ENCODE peak calls at places on chromosomes 6 and 20, in ten cellular contexts. One of them, this sample, is unnamed.
A peak's percentile ranks its signal among the peaks of the same experiment; 100 is the strongest.

GRCh38 chr6:38378801-38379200 is 260.9 kb downstream of the BTBD9 start:
- ATAC-seq in lower lobe of right lung: no peak
- ATAC-seq in IMR-90: no peak
- ATAC-seq in A549: peak; percentile 72
- ATAC-seq in heart left ventricle: no peak
- ATAC-seq in CD8-positive, alpha-beta T cell: no peak
- ATAC-seq in Panc1: no peak
- ATAC-seq in right lobe of liver: no peak
- ATAC-seq in body of pancreas: no peak
- ATAC-seq in HCT116: no peak
- ATAC-seq in this sample: no peak

GRCh38 chr6:79065232-79065631 is 12.8 kb downstream of the PHIP start:
- ATAC-seq in lower lobe of right lung: no peak
- ATAC-seq in IMR-90: no peak
- ATAC-seq in A549: no peak
- ATAC-seq in heart left ventricle: no peak
- ATAC-seq in CD8-positive, alpha-beta T cell: no peak
- ATAC-seq in Panc1: no peak
- ATAC-seq in right lobe of liver: no peak
- ATAC-seq in body of pancreas: no peak
- ATAC-seq in HCT116: no peak
- ATAC-seq in this sample: no peak

GRCh38 chr6:122869437-122870024 is 80.5 kb downstream of the SMPDL3A start:
- ATAC-seq in lower lobe of right lung: peak; percentile 61
- ATAC-seq in IMR-90: peak; percentile 84
- ATAC-seq in A549: peak; percentile 91
- ATAC-seq in heart left ventricle: peak; percentile 61
- ATAC-seq in CD8-positive, alpha-beta T cell: no peak
- ATAC-seq in Panc1: peak; percentile 95
- ATAC-seq in right lobe of liver: peak; percentile 98
- ATAC-seq in body of pancreas: peak; percentile 93
- ATAC-seq in HCT116: peak; percentile 94
- ATAC-seq in this sample: peak; percentile 36

GRCh38 chr6:31581511-31582229 is 554 bp downstream of the LTB start:
- ATAC-seq in lower lobe of right lung: peak; percentile 5
- ATAC-seq in IMR-90: peak; percentile 35
- ATAC-seq in A549: peak; percentile 46
- ATAC-seq in heart left ventricle: peak; percentile 24
- ATAC-seq in CD8-positive, alpha-beta T cell: no peak
- ATAC-seq in Panc1: peak; percentile 4
- ATAC-seq in right lobe of liver: peak; percentile 43
- ATAC-seq in body of pancreas: peak; percentile 5
- ATAC-seq in HCT116: no peak
- ATAC-seq in this sample: no peak

GRCh38 chr6:15663057-15663638 is 320 bp upstream of the DTNBP1 start:
- ATAC-seq in lower lobe of right lung: no peak
- ATAC-seq in IMR-90: no peak
- ATAC-seq in A549: no peak
- ATAC-seq in heart left ventricle: no peak
- ATAC-seq in CD8-positive, alpha-beta T cell: no peak
- ATAC-seq in Panc1: no peak
- ATAC-seq in right lobe of liver: no peak
- ATAC-seq in body of pancreas: no peak
- ATAC-seq in HCT116: peak; percentile 89
- ATAC-seq in this sample: no peak

GRCh38 chr6:8170245-8170644 is 67.9 kb upstream of the EEF1E1 start:
- ATAC-seq in lower lobe of right lung: no peak
- ATAC-seq in IMR-90: no peak
- ATAC-seq in A549: peak; percentile 58
- ATAC-seq in heart left ventricle: no peak
- ATAC-seq in CD8-positive, alpha-beta T cell: no peak
- ATAC-seq in Panc1: no peak
- ATAC-seq in right lobe of liver: no peak
- ATAC-seq in body of pancreas: no peak
- ATAC-seq in HCT116: peak; percentile 70
- ATAC-seq in this sample: no peak

GRCh38 chr6:102417368-102417767 is 1023.9 kb downstream of the GRIK2 start:
- ATAC-seq in lower lobe of right lung: no peak
- ATAC-seq in IMR-90: no peak
- ATAC-seq in A549: no peak
- ATAC-seq in heart left ventricle: no peak
- ATAC-seq in CD8-positive, alpha-beta T cell: no peak
- ATAC-seq in Panc1: no peak
- ATAC-seq in right lobe of liver: no peak
- ATAC-seq in body of pancreas: no peak
- ATAC-seq in HCT116: no peak
- ATAC-seq in this sample: no peak

GRCh38 chr20:50130995-50131394 is 18.0 kb upstream of the UBE2V1 start:
- ATAC-seq in lower lobe of right lung: peak; percentile 42
- ATAC-seq in IMR-90: peak; percentile 86
- ATAC-seq in A549: peak; percentile 13
- ATAC-seq in heart left ventricle: peak; percentile 88
- ATAC-seq in CD8-positive, alpha-beta T cell: no peak
- ATAC-seq in Panc1: no peak
- ATAC-seq in right lobe of liver: no peak
- ATAC-seq in body of pancreas: no peak
- ATAC-seq in HCT116: no peak
- ATAC-seq in this sample: peak; percentile 85

DNA sequence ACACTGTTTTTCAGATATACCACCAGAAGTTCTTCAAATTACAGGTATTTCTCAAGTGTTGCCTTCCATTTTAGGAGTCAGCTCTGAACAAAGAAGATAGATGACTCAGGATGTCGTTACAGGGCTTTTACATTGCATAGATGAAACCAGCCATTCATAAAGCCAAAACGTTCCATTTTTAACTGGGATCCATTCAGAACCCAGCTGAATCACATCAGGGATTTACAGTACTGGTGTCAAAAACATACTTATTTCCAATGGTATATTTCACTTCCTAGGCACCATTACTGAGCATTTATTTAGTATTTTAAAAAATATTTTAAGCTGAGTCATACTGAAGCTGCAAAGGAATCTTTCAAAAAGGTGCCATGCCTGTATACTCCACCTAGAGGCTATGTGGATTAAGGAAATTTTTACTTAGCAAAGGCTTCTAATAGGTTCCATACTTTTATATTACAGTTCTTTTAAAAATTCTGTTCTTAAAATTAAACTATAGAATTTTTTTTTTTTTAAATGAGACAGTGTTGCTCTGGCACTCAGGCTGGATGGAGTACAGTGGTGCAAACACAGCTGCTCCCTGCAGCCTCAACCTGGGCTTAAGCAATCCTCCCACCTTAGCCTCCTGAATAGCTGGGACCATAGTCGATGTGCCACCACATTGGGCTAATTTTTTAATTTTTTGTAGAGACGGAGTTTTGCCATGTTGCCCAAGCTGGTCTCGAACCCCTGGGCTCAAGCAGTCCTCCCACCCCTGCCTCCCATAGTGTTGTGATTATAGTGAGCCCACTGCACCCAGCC is 2.6 kb downstream of the ASF1A start:
- ATAC-seq in lower lobe of right lung: no peak
- ATAC-seq in IMR-90: no peak
- ATAC-seq in A549: peak; percentile 18
- ATAC-seq in heart left ventricle: no peak
- ATAC-seq in CD8-positive, alpha-beta T cell: no peak
- ATAC-seq in Panc1: no peak
- ATAC-seq in right lobe of liver: no peak
- ATAC-seq in body of pancreas: no peak
- ATAC-seq in HCT116: no peak
- ATAC-seq in this sample: no peak
- H3K27ac ChIP-seq in lower lobe of right lung: no peak overlapping the region
- H3K27ac ChIP-seq in IMR-90: peak overlapping the region; percentile 32
- H3K27ac ChIP-seq in A549: peak overlapping the region; percentile 87
- H3K27ac ChIP-seq in heart left ventricle: no peak overlapping the region
- H3K27ac ChIP-seq in CD8-positive, alpha-beta T cell: no peak overlapping the region
- H3K27ac ChIP-seq in Panc1: peak overlapping the region; percentile 90
- H3K27ac ChIP-seq in right lobe of liver: no peak overlapping the region
- H3K27ac ChIP-seq in body of pancreas: no peak overlapping the region
- H3K27ac ChIP-seq in HCT116: peak overlapping the region; percentile 85
- H3K27ac ChIP-seq in this sample: peak overlapping the region; percentile 96

GRCh38 chr6:73180718-73181619 is 44.3 kb downstream of the KHDC1L start:
- ATAC-seq in lower lobe of right lung: peak; percentile 86
- ATAC-seq in IMR-90: peak; percentile 98
- ATAC-seq in A549: peak; percentile 96
- ATAC-seq in heart left ventricle: no peak
- ATAC-seq in CD8-positive, alpha-beta T cell: peak; percentile 82
- ATAC-seq in Panc1: peak; percentile 94
- ATAC-seq in right lobe of liver: peak; percentile 94
- ATAC-seq in body of pancreas: peak; percentile 92
- ATAC-seq in HCT116: peak; percentile 95
- ATAC-seq in this sample: peak; percentile 65

GRCh38 chr6:73182021-73182607 is 43.2 kb downstream of the KHDC1L start:
- ATAC-seq in lower lobe of right lung: no peak
- ATAC-seq in IMR-90: no peak
- ATAC-seq in A549: no peak
- ATAC-seq in heart left ventricle: no peak
- ATAC-seq in CD8-positive, alpha-beta T cell: no peak
- ATAC-seq in Panc1: no peak
- ATAC-seq in right lobe of liver: no peak
- ATAC-seq in body of pancreas: no peak
- ATAC-seq in HCT116: no peak
- ATAC-seq in this sample: no peak

GRCh38 chr6:73176057-73176456 is 49.2 kb downstream of the KHDC1L start:
- ATAC-seq in lower lobe of right lung: no peak
- ATAC-seq in IMR-90: no peak
- ATAC-seq in A549: no peak
- ATAC-seq in heart left ventricle: no peak
- ATAC-seq in CD8-positive, alpha-beta T cell: no peak
- ATAC-seq in Panc1: no peak
- ATAC-seq in right lobe of liver: no peak
- ATAC-seq in body of pancreas: no peak
- ATAC-seq in HCT116: no peak
- ATAC-seq in this sample: no peak

GRCh38 chr6:73177221-73177944 is 47.9 kb downstream of the KHDC1L start:
- ATAC-seq in lower lobe of right lung: no peak
- ATAC-seq in IMR-90: no peak
- ATAC-seq in A549: no peak
- ATAC-seq in heart left ventricle: no peak
- ATAC-seq in CD8-positive, alpha-beta T cell: no peak
- ATAC-seq in Panc1: no peak
- ATAC-seq in right lobe of liver: no peak
- ATAC-seq in body of pancreas: no peak
- ATAC-seq in HCT116: no peak
- ATAC-seq in this sample: no peak

GRCh38 chr6:73180076-73180717 is 45.1 kb downstream of the KHDC1L start:
- ATAC-seq in lower lobe of right lung: no peak
- ATAC-seq in IMR-90: peak; percentile 8
- ATAC-seq in A549: no peak
- ATAC-seq in heart left ventricle: no peak
- ATAC-seq in CD8-positive, alpha-beta T cell: no peak
- ATAC-seq in Panc1: peak; percentile 6
- ATAC-seq in right lobe of liver: no peak
- ATAC-seq in body of pancreas: peak; percentile 9
- ATAC-seq in HCT116: no peak
- ATAC-seq in this sample: no peak
- H3K27ac ChIP-seq in lower lobe of right lung: no peak overlapping the region
- H3K27ac ChIP-seq in IMR-90: no peak overlapping the region
- H3K27ac ChIP-seq in A549: peak overlapping the region; percentile 24
- H3K27ac ChIP-seq in heart left ventricle: no peak overlapping the region
- H3K27ac ChIP-seq in CD8-positive, alpha-beta T cell: no peak overlapping the region
- H3K27ac ChIP-seq in Panc1: no peak overlapping the region
- H3K27ac ChIP-seq in right lobe of liver: no peak overlapping the region
- H3K27ac ChIP-seq in body of pancreas: no peak overlapping the region
- H3K27ac ChIP-seq in HCT116: no peak overlapping the region
- H3K27ac ChIP-seq in this sample: no peak overlapping the region

GRCh38 chr6:85401186-85402062 is 48.5 kb upstream of the NT5E start:
- ATAC-seq in lower lobe of right lung: no peak
- ATAC-seq in IMR-90: no peak
- ATAC-seq in A549: no peak
- ATAC-seq in heart left ventricle: no peak
- ATAC-seq in CD8-positive, alpha-beta T cell: peak; percentile 29
- ATAC-seq in Panc1: no peak
- ATAC-seq in right lobe of liver: no peak
- ATAC-seq in body of pancreas: no peak
- ATAC-seq in HCT116: no peak
- ATAC-seq in this sample: no peak

GRCh38 chr6:85400331-85400730 is 49.6 kb upstream of the NT5E start:
- ATAC-seq in lower lobe of right lung: no peak
- ATAC-seq in IMR-90: no peak
- ATAC-seq in A549: no peak
- ATAC-seq in heart left ventricle: no peak
- ATAC-seq in CD8-positive, alpha-beta T cell: no peak
- ATAC-seq in Panc1: no peak
- ATAC-seq in right lobe of liver: no peak
- ATAC-seq in body of pancreas: no peak
- ATAC-seq in HCT116: no peak
- ATAC-seq in this sample: no peak

GRCh38 chr6:85403331-85404015 is 46.4 kb upstream of the NT5E start:
- ATAC-seq in lower lobe of right lung: peak; percentile 68
- ATAC-seq in IMR-90: peak; percentile 78
- ATAC-seq in A549: peak; percentile 52
- ATAC-seq in heart left ventricle: no peak
- ATAC-seq in CD8-positive, alpha-beta T cell: no peak
- ATAC-seq in Panc1: peak; percentile 83
- ATAC-seq in right lobe of liver: peak; percentile 8
- ATAC-seq in body of pancreas: no peak
- ATAC-seq in HCT116: peak; percentile 69
- ATAC-seq in this sample: no peak

GRCh38 chr6:85402922-85403321 is 47.0 kb upstream of the NT5E start:
- ATAC-seq in lower lobe of right lung: no peak
- ATAC-seq in IMR-90: no peak
- ATAC-seq in A549: no peak
- ATAC-seq in heart left ventricle: no peak
- ATAC-seq in CD8-positive, alpha-beta T cell: no peak
- ATAC-seq in Panc1: no peak
- ATAC-seq in right lobe of liver: no peak
- ATAC-seq in body of pancreas: no peak
- ATAC-seq in HCT116: no peak
- ATAC-seq in this sample: no peak

DNA sequence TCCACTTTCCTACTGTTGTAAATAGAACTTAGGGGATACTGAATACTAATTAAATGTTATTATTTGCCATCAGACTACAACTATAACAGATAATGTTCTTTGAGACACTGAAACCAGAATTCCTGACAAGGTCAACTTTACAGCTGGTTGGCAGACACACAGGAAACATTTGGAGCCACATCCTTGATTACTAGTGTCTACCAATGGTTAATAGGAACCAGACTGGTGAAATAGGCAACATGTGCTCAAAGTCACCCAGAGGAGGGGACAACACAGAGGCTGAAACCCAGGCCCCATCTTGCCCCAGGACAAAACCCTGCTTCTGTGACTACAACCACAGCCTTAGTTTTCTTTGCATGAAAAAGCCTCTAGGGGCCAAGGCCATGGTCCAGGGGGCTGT is 47.8 kb upstream of the NT5E start:
- ATAC-seq in lower lobe of right lung: no peak
- ATAC-seq in IMR-90: no peak
- ATAC-seq in A549: no peak
- ATAC-seq in heart left ventricle: no peak
- ATAC-seq in CD8-positive, alpha-beta T cell: no peak
- ATAC-seq in Panc1: no peak
- ATAC-seq in right lobe of liver: no peak
- ATAC-seq in body of pancreas: no peak
- ATAC-seq in HCT116: no peak
- ATAC-seq in this sample: no peak
- H3K27ac ChIP-seq in lower lobe of right lung: no peak overlapping the region
- H3K27ac ChIP-seq in IMR-90: peak overlapping the region; percentile 87
- H3K27ac ChIP-seq in A549: peak overlapping the region; percentile 94
- H3K27ac ChIP-seq in heart left ventricle: no peak overlapping the region
- H3K27ac ChIP-seq in CD8-positive, alpha-beta T cell: no peak overlapping the region
- H3K27ac ChIP-seq in Panc1: peak overlapping the region; percentile 49
- H3K27ac ChIP-seq in right lobe of liver: no peak overlapping the region
- H3K27ac ChIP-seq in body of pancreas: no peak overlapping the region
- H3K27ac ChIP-seq in HCT116: no peak overlapping the region
- H3K27ac ChIP-seq in this sample: no peak overlapping the region

GRCh38 chr20:18523066-18523465 is 15.3 kb downstream of the SEC23B start:
- ATAC-seq in lower lobe of right lung: no peak
- ATAC-seq in IMR-90: no peak
- ATAC-seq in A549: no peak
- ATAC-seq in heart left ventricle: no peak
- ATAC-seq in CD8-positive, alpha-beta T cell: no peak
- ATAC-seq in Panc1: no peak
- ATAC-seq in right lobe of liver: no peak
- ATAC-seq in body of pancreas: no peak
- ATAC-seq in HCT116: no peak
- ATAC-seq in this sample: no peak

GRCh38 chr20:18527836-18528235 is 20.1 kb downstream of the SEC23B start:
- ATAC-seq in lower lobe of right lung: no peak
- ATAC-seq in IMR-90: peak; percentile 78
- ATAC-seq in A549: peak; percentile 69
- ATAC-seq in heart left ventricle: no peak
- ATAC-seq in CD8-positive, alpha-beta T cell: no peak
- ATAC-seq in Panc1: no peak
- ATAC-seq in right lobe of liver: no peak
- ATAC-seq in body of pancreas: no peak
- ATAC-seq in HCT116: no peak
- ATAC-seq in this sample: no peak

GRCh38 chr20:18527339-18527738 is 19.6 kb downstream of the SEC23B start:
- ATAC-seq in lower lobe of right lung: no peak
- ATAC-seq in IMR-90: no peak
- ATAC-seq in A549: no peak
- ATAC-seq in heart left ventricle: no peak
- ATAC-seq in CD8-positive, alpha-beta T cell: no peak
- ATAC-seq in Panc1: no peak
- ATAC-seq in right lobe of liver: peak; percentile 17
- ATAC-seq in body of pancreas: no peak
- ATAC-seq in HCT116: no peak
- ATAC-seq in this sample: no peak

GRCh38 chr20:18524646-18525045 is 16.9 kb downstream of the SEC23B start:
- ATAC-seq in lower lobe of right lung: no peak
- ATAC-seq in IMR-90: peak; percentile 59
- ATAC-seq in A549: peak; percentile 80
- ATAC-seq in heart left ventricle: no peak
- ATAC-seq in CD8-positive, alpha-beta T cell: no peak
- ATAC-seq in Panc1: no peak
- ATAC-seq in right lobe of liver: no peak
- ATAC-seq in body of pancreas: no peak
- ATAC-seq in HCT116: peak; percentile 54
- ATAC-seq in this sample: no peak
- H3K27ac ChIP-seq in lower lobe of right lung: no peak overlapping the region
- H3K27ac ChIP-seq in IMR-90: no peak overlapping the region
- H3K27ac ChIP-seq in A549: peak overlapping the region; percentile 58
- H3K27ac ChIP-seq in heart left ventricle: no peak overlapping the region
- H3K27ac ChIP-seq in CD8-positive, alpha-beta T cell: no peak overlapping the region
- H3K27ac ChIP-seq in Panc1: no peak overlapping the region
- H3K27ac ChIP-seq in right lobe of liver: no peak overlapping the region
- H3K27ac ChIP-seq in body of pancreas: no peak overlapping the region
- H3K27ac ChIP-seq in HCT116: no peak overlapping the region
- H3K27ac ChIP-seq in this sample: no peak overlapping the region